ENCODE peak calls at places on chromosomes 4 and X, in four cellular contexts. One of them, this sample, is unnamed.
A peak's percentile ranks its signal among the peaks of the same experiment; 100 is the strongest.

GRCh38 chrX:105098201-105098600 is 122.3 kb downstream of the TEX13A start:
- DNase-seq in HepG2: no peak
- DNase-seq in H1: no peak
- DNase-seq in GM12878: no peak
- DNase-seq in this sample: no peak

GRCh38 chr4:46329118-46329976 is 60.6 kb downstream of the GABRA2 start:
- DNase-seq in HepG2: peak; percentile 46
- DNase-seq in GM12878: no peak
- DNase-seq in H1: peak; percentile 7
- DNase-seq in this sample: no peak

GRCh38 chrX:127884921-127885320 is 167.3 kb downstream of the ACTRT1 start:
- DNase-seq in GM12878: no peak
- DNase-seq in HepG2: no peak
- DNase-seq in H1: no peak
- DNase-seq in this sample: no peak

GRCh38 chr4:87049508-87049907 is 114.7 kb downstream of the AFF1 start:
- DNase-seq in GM12878: no peak
- DNase-seq in H1: no peak
- DNase-seq in HepG2: no peak
- DNase-seq in this sample: no peak

GRCh38 chrX:68196939-68197791 is 236.1 kb downstream of the OPHN1 start:
- DNase-seq in HepG2: peak; percentile 31
- DNase-seq in GM12878: no peak
- DNase-seq in H1: no peak
- DNase-seq in this sample: peak; percentile 53

GRCh38 chr4:90328558-90328957 is 201.4 kb downstream of the CCSER1 start:
- DNase-seq in HepG2: no peak
- DNase-seq in GM12878: no peak
- DNase-seq in H1: no peak
- DNase-seq in this sample: no peak

GRCh38 chr4:118898684-118899138 is 10.1 kb downstream of the SYNPO2 start:
- DNase-seq in H1: no peak
- DNase-seq in HepG2: no peak
- DNase-seq in GM12878: no peak
- DNase-seq in this sample: no peak

GRCh38 chr4:143186202-143186601 is 1.5 kb downstream of the USP38 start:
- DNase-seq in GM12878: no peak
- DNase-seq in HepG2: peak; percentile 37
- DNase-seq in H1: no peak
- DNase-seq in this sample: no peak

GRCh38 chrX:120200851-120201250 is 42.4 kb downstream of the RHOXF2 start:
- DNase-seq in H1: no peak
- DNase-seq in GM12878: no peak
- DNase-seq in HepG2: no peak
- DNase-seq in this sample: no peak

GRCh38 chr4:8297691-8298485 is 28.3 kb downstream of the HTRA3 start:
- DNase-seq in H1: no peak
- DNase-seq in GM12878: no peak
- DNase-seq in HepG2: no peak
- DNase-seq in this sample: no peak

GRCh38 chrX:129813662-129814061 is 30.0 kb downstream of the ZDHHC9 start:
- DNase-seq in H1: no peak
- DNase-seq in GM12878: no peak
- DNase-seq in HepG2: no peak
- DNase-seq in this sample: no peak

GRCh38 chr4:182582245-182582644 is 334.9 kb downstream of the DCTD start:
- DNase-seq in H1: no peak
- DNase-seq in GM12878: no peak
- DNase-seq in HepG2: no peak
- DNase-seq in this sample: no peak

GRCh38 chr4:105147226-105148151 is 813 bp downstream of the TET2 start:
- DNase-seq in HepG2: peak; percentile 24
- DNase-seq in GM12878: no peak
- DNase-seq in H1: no peak
- DNase-seq in this sample: peak; percentile 26

GRCh38 chr4:184096561-184097239 is 121.0 kb downstream of the ENPP6 start:
- DNase-seq in HepG2: no peak
- DNase-seq in GM12878: no peak
- DNase-seq in H1: no peak
- DNase-seq in this sample: no peak

GRCh38 chrX:9189286-9189685 is 155.4 kb upstream of the FAM9B start:
- DNase-seq in GM12878: no peak
- DNase-seq in H1: no peak
- DNase-seq in HepG2: no peak
- DNase-seq in this sample: no peak

GRCh38 chr4:158496030-158496741 is 25.5 kb upstream of the RXFP1 start:
- DNase-seq in GM12878: no peak
- DNase-seq in H1: peak; percentile 25
- DNase-seq in HepG2: peak; percentile 10
- DNase-seq in this sample: peak; percentile 44

GRCh38 chr4:102411416-102411815 is 66.1 kb upstream of the SLC39A8 start:
- DNase-seq in HepG2: no peak
- DNase-seq in GM12878: no peak
- DNase-seq in H1: no peak
- DNase-seq in this sample: no peak

GRCh38 chr4:109826719-109827118 is 1.1 kb upstream of the RRH start:
- DNase-seq in GM12878: no peak
- DNase-seq in H1: no peak
- DNase-seq in HepG2: no peak
- DNase-seq in this sample: peak; percentile 19

GRCh38 chr4:4655901-4656300 is 114.1 kb upstream of the STX18 start:
- DNase-seq in GM12878: no peak
- DNase-seq in H1: no peak
- DNase-seq in HepG2: no peak
- DNase-seq in this sample: no peak

GRCh38 chr4:25939330-25939729 is 25.3 kb downstream of the SMIM20 start:
- DNase-seq in H1: no peak
- DNase-seq in GM12878: no peak
- DNase-seq in HepG2: no peak
- DNase-seq in this sample: no peak

GRCh38 chr4:623914-624626 is 1.3 kb upstream of the PDE6B start:
- DNase-seq in GM12878: no peak
- DNase-seq in HepG2: no peak
- DNase-seq in H1: no peak
- DNase-seq in this sample: no peak

GRCh38 chr4:149738156-149738555 is 77.5 kb downstream of the IQCM start:
- DNase-seq in GM12878: no peak
- DNase-seq in HepG2: no peak
- DNase-seq in H1: no peak
- DNase-seq in this sample: no peak

GRCh38 chr4:120132935-120133334 is 66.3 kb upstream of the MAD2L1 start:
- DNase-seq in GM12878: no peak
- DNase-seq in HepG2: no peak
- DNase-seq in H1: no peak
- DNase-seq in this sample: no peak

GRCh38 chr4:2363056-2363719 is 55.3 kb downstream of the ZFYVE28 start:
- DNase-seq in GM12878: no peak
- DNase-seq in HepG2: peak; percentile 36
- DNase-seq in H1: no peak
- DNase-seq in this sample: no peak

GRCh38 chrX:96696462-96696861 is 11.8 kb downstream of the DIAPH2 start:
- DNase-seq in GM12878: no peak
- DNase-seq in HepG2: no peak
- DNase-seq in H1: no peak
- DNase-seq in this sample: no peak

GRCh38 chr4:3388461-3389185 is 53.1 kb upstream of the HGFAC start:
- DNase-seq in H1: no peak
- DNase-seq in GM12878: peak; percentile 77
- DNase-seq in HepG2: no peak
- DNase-seq in this sample: no peak

GRCh38 chr4:118918388-118918787 is 29.7 kb downstream of the SYNPO2 start:
- DNase-seq in GM12878: no peak
- DNase-seq in HepG2: no peak
- DNase-seq in H1: no peak
- DNase-seq in this sample: no peak

GRCh38 chrX:6203462-6204215 is 25.0 kb downstream of the NLGN4X start:
- DNase-seq in H1: no peak
- DNase-seq in HepG2: no peak
- DNase-seq in GM12878: no peak
- DNase-seq in this sample: no peak

GRCh38 chr4:140635606-140636005 is 66.8 kb upstream of the UCP1 start:
- DNase-seq in GM12878: no peak
- DNase-seq in HepG2: peak; percentile 77
- DNase-seq in H1: no peak
- DNase-seq in this sample: no peak

GRCh38 chrX:151714367-151714766 is 1.5 kb upstream of the FATE1 start:
- DNase-seq in HepG2: no peak
- DNase-seq in GM12878: no peak
- DNase-seq in H1: no peak
- DNase-seq in this sample: no peak

GRCh38 chrX:96394566-96394965 is 290.1 kb upstream of the DIAPH2 start:
- DNase-seq in GM12878: no peak
- DNase-seq in H1: no peak
- DNase-seq in HepG2: no peak
- DNase-seq in this sample: no peak

GRCh38 chrX:46325312-46325877 is 219.8 kb downstream of the ZNF674 start:
- DNase-seq in HepG2: peak; percentile 41
- DNase-seq in GM12878: no peak
- DNase-seq in H1: no peak
- DNase-seq in this sample: no peak

GRCh38 chr4:67909910-67910905 is 26.4 kb upstream of the TMPRSS11D start:
- DNase-seq in HepG2: peak; percentile 4
- DNase-seq in H1: no peak
- DNase-seq in GM12878: no peak
- DNase-seq in this sample: no peak

GRCh38 chrX:25207803-25208202 is 192.0 kb upstream of the ARX start:
- DNase-seq in H1: no peak
- DNase-seq in GM12878: no peak
- DNase-seq in HepG2: no peak
- DNase-seq in this sample: no peak

GRCh38 chr4:7853271-7853670 is 86.4 kb downstream of the AFAP1 start:
- DNase-seq in HepG2: no peak
- DNase-seq in GM12878: no peak
- DNase-seq in H1: no peak
- DNase-seq in this sample: no peak

GRCh38 chr4:95446204-95446603 is 102.6 kb downstream of the UNC5C start:
- DNase-seq in HepG2: no peak
- DNase-seq in GM12878: no peak
- DNase-seq in H1: no peak
- DNase-seq in this sample: no peak

GRCh38 chrX:145881175-145881867 is 63.7 kb downstream of the SLITRK2 start:
- DNase-seq in H1: no peak
- DNase-seq in HepG2: no peak
- DNase-seq in GM12878: no peak
- DNase-seq in this sample: no peak

GRCh38 chr4:98166025-98166730 is 22.9 kb upstream of the STPG2 start:
- DNase-seq in H1: no peak
- DNase-seq in HepG2: no peak
- DNase-seq in GM12878: no peak
- DNase-seq in this sample: no peak

GRCh38 chr4:121675715-121676114 is 21.1 kb downstream of the ANXA5 start:
- DNase-seq in H1: no peak
- DNase-seq in GM12878: no peak
- DNase-seq in HepG2: peak; percentile 41
- DNase-seq in this sample: no peak

DNA sequence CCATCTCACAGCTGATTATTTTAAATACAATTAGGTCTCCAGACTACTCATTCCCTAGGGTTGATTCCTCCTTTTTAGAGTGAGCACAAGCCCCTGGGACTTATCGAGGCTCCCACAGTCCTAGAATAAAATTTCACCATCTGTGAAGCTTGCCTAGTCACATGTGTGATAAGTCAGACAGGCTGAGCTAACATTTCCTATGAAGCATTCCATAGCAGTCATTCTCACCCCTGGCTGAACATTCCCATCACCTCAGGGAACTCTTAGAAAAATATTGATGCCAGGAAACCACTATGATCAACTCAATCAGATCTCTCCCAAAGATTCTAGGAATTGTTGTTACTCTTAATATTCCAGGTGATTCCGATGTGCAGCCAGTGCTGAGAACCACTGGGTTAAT is 37.7 kb downstream of the ARHGEF9 start:
- DNase-seq in HepG2: no peak
- DNase-seq in GM12878: no peak
- DNase-seq in H1: no peak
- DNase-seq in this sample: no peak
- TF ChIP-seq BRCA1 in HepG2: no peak
- TF ChIP-seq BRCA1 in GM12878: no peak
- TF ChIP-seq BRCA1 in H1: no peak
- TF ChIP-seq BRCA1 in this sample: no peak

GRCh38 chr4:128862608-128863313 is 53.3 kb downstream of the JADE1 start:
- DNase-seq in GM12878: peak; percentile 63
- DNase-seq in H1: no peak
- DNase-seq in HepG2: no peak
- DNase-seq in this sample: no peak
- TF ChIP-seq ATF3 in GM12878: no peak
- TF ChIP-seq ATF3 in H1: no peak
- TF ChIP-seq ATF3 in HepG2: no peak
- TF ChIP-seq ATF3 in this sample: no peak

DNA sequence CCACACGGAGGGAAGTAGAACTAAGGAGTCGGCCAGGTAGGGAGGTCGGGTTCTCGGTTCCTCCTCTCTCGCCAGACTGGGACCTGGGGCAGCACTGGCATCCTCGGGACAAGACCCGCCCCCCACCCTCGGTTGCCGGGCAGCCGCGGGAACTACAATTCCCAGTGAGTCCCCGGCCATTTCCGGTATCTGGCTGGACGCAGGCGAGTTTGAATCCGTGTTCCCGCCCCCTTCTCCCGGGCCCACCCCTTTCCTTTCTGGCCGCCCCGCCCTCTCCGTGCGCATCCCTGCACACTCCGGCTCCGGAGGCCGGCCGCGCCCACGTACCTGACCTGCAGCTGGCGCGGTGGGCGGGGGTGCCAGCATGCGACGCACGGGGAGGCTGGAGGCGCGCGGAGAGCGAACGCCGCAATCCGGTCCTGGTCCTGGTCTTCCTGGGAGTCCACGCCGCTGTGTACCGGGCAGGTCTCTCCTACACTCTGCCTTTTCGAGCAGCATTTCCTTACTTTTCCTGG is 10.2 kb upstream of the DLG3 start:
- DNase-seq in HepG2: peak; percentile 73
- DNase-seq in H1: peak; percentile 50
- DNase-seq in GM12878: no peak
- DNase-seq in this sample: peak; percentile 84
- TF ChIP-seq BRCA1 in HepG2: no peak
- TF ChIP-seq BRCA1 in H1: no peak
- TF ChIP-seq BRCA1 in GM12878: no peak
- TF ChIP-seq BRCA1 in this sample: no peak

GRCh38 chrX:531611-531936 is 99.0 kb upstream of the SHOX start:
- DNase-seq in GM12878: no peak
- DNase-seq in H1: peak; percentile 23
- DNase-seq in HepG2: no peak
- DNase-seq in this sample: no peak
- TF ChIP-seq ATF3 in GM12878: no peak
- TF ChIP-seq ATF3 in H1: no peak
- TF ChIP-seq ATF3 in HepG2: no peak
- TF ChIP-seq ATF3 in this sample: no peak